ENCODE peak calls at places on chromosomes 16 and 17, in five cellular contexts. A is activated CD8-positive, alpha-beta memory T cell treated with anti-CD3 and anti-CD28 coated beads for 1 hour; H is kidney glomerular epithelial cell; U is brain microvascular endothelial cell; Q is stimulated activated CD8-positive, alpha-beta memory T cell treated with anti-CD3 and anti-CD28 coated beads, Interleukin-7, amount 100 ng/mL, for 24 hours. W is an unnamed sample.

GRCh38 chr16:83137326-83137770 is 510.6 kb downstream of the CDH13 start:
- DNase-seq in A (no peak), U (peak), Q (no peak), H (peak), W (no peak)

GRCh38 chr17:4485676-4486646 is 12.7 kb upstream of the SPNS2 start:
- DNase-seq in A (peak), Q (peak), H (no peak), U (no peak), W (peak)

GRCh38 chr16:66121466-66121865 is 245.0 kb upstream of the CDH5 start:
- DNase-seq in U (no peak), H (no peak), Q (no peak), A (no peak), W (no peak)

GRCh38 chr17:61452301-61453290 is at the start of gene TBX4:
- DNase-seq in Q (no peak), U (no peak), A (no peak), H (no peak), W (peak)

GRCh38 chr17:15341385-15341849 is at the start of gene TEKT3:
- DNase-seq in H (peak), A (no peak), U (peak), Q (no peak), W (peak)

GRCh38 chr17:66459811-66460270 is 157.4 kb downstream of the PRKCA start:
- DNase-seq in A (no peak), U (peak), Q (no peak), H (peak), W (peak)

GRCh38 chr17:68349157-68349556 is 57.9 kb downstream of the ARSG start:
- DNase-seq in H (no peak), Q (no peak), A (no peak), U (no peak), W (no peak)

GRCh38 chr17:75087558-75088453 is at the start of gene SLC16A5:
- DNase-seq in U (peak), H (peak), Q (no peak), A (no peak), W (peak)

GRCh38 chr16:54402873-54403272 is 116.3 kb upstream of the IRX3 start:
- DNase-seq in H (no peak), U (no peak), Q (no peak), A (no peak), W (no peak)

GRCh38 chr17:44982113-44982702 is 14.1 kb upstream of the C1QL1 start:
- DNase-seq in U (no peak), A (no peak), Q (no peak), H (no peak), W (no peak)

GRCh38 chr16:65763640-65764305 is 602.7 kb upstream of the CDH5 start:
- DNase-seq in H (no peak), Q (no peak), U (no peak), A (no peak), W (peak)

GRCh38 chr17:75619506-75620431 is 13.5 kb upstream of the SMIM5 start:
- DNase-seq in H (no peak), A (no peak), U (no peak), Q (no peak), W (peak)

GRCh38 chr16:6827272-6827671 is 505.4 kb upstream of the RBFOX1 start:
- DNase-seq in H (no peak), A (no peak), U (no peak), Q (no peak), W (no peak)

GRCh38 chr16:75624921-75625334 is 1.8 kb upstream of the ADAT1 start:
- DNase-seq in Q (no peak), U (no peak), H (no peak), A (no peak), W (peak)

GRCh38 chr16:48434653-48435318 is 49.6 kb upstream of the SIAH1 start:
- DNase-seq in A (no peak), Q (no peak), H (peak), U (peak), W (peak)

GRCh38 chr17:8668181-8668740 is 37.7 kb upstream of the MYH10 start:
- DNase-seq in Q (no peak), H (no peak), U (no peak), A (no peak), W (no peak)

GRCh38 chr17:43382776-43383175 is 16.0 kb upstream of the ARL4D start:
- DNase-seq in Q (no peak), A (no peak), U (no peak), H (no peak), W (no peak)

GRCh38 chr16:69822174-69822935 is 60.2 kb downstream of the WWP2 start:
- DNase-seq in H (no peak), A (no peak), Q (no peak), U (no peak), W (no peak)

GRCh38 chr17:82283208-82283749 is 9.8 kb upstream of the CSNK1D start:
- DNase-seq in A (no peak), U (peak), H (peak), Q (no peak), W (no peak)

GRCh38 chr16:58847902-58848661 is 114.0 kb upstream of the GOT2 start:
- DNase-seq in Q (no peak), A (no peak), H (no peak), U (no peak), W (no peak)

GRCh38 chr17:57523926-57524634 is 221.0 kb downstream of the CCDC182 start:
- DNase-seq in A (no peak), Q (no peak), U (no peak), H (peak), W (no peak)

GRCh38 chr16:67544329-67544841 is 15.8 kb downstream of the RIPOR1 start:
- DNase-seq in Q (no peak), A (no peak), U (no peak), H (no peak), W (no peak)

GRCh38 chr16:72598696-72599095 is 426.7 kb upstream of the PMFBP1 start:
- DNase-seq in H (no peak), A (no peak), Q (no peak), U (no peak), W (no peak)

GRCh38 chr16:89697616-89698331 is 3.7 kb downstream of the SPATA2L start:
- DNase-seq in A (no peak), U (no peak), H (no peak), Q (no peak), W (no peak)

GRCh38 chr17:42329025-42329976 is 41.0 kb downstream of the STAT5A start:
- DNase-seq in H (peak), Q (no peak), A (no peak), U (peak), W (peak)

GRCh38 chr16:1691276-1691675 is 13.2 kb downstream of the JPT2 start:
- DNase-seq in Q (no peak), A (no peak), H (peak), U (peak), W (peak)

GRCh38 chr16:70337814-70338213 is 8.9 kb upstream of the DDX19A start:
- DNase-seq in U (no peak), A (no peak), H (no peak), Q (no peak), W (no peak)

GRCh38 chr16:73019456-73020362 is 28.2 kb downstream of the ZFHX3 start:
- DNase-seq in A (no peak), Q (no peak), U (peak), H (peak), W (peak)

GRCh38 chr17:6019959-6020358 is 50.2 kb upstream of the WSCD1 start:
- DNase-seq in U (no peak), Q (no peak), A (no peak), H (no peak), W (no peak)

GRCh38 chr16:48607056-48607825 is 2.7 kb downstream of the N4BP1 start:
- DNase-seq in Q (no peak), H (peak), A (no peak), U (peak), W (peak)

GRCh38 chr16:80947239-80947638 is 59.4 kb downstream of the CMC2 start:
- DNase-seq in Q (no peak), A (no peak), H (no peak), U (no peak), W (no peak)

GRCh38 chr17:14604920-14605599 is 304.2 kb downstream of the HS3ST3B1 start:
- DNase-seq in U (no peak), Q (no peak), H (no peak), A (no peak), W (peak)

GRCh38 chr17:39677072-39677471 is 8.8 kb downstream of the PNMT start:
- DNase-seq in H (no peak), U (no peak), A (no peak), Q (no peak), W (no peak)

GRCh38 chr17:17741346-17742023 is 60.2 kb downstream of the RAI1 start:
- DNase-seq in A (no peak), H (peak), U (no peak), Q (no peak), W (no peak)